ENCODE peak calls at places on chromosomes 7 and 10, in five cellular contexts. V is fibroblast of lung; P is stimulated activated CD8-positive, alpha-beta memory T cell treated with anti-CD3 and anti-CD28 coated beads, Interleukin-4, amount 100 ng/mL, for 24 hours; T is stimulated activated CD4-positive, alpha-beta T cell treated with anti-CD3 and anti-CD28 coated beads, Interleukin-15, amount 100 ng/mL, for 1 hour; W is iPS DF 6.9. C is an unnamed sample.

GRCh38 chr10:48907730-48908129 is 31.9 kb downstream of the LRRC18 start:
- DNase-seq in W (no peak), T (no peak), V (no peak), P (no peak), C (no peak)

GRCh38 chr10:15856328-15857000 is 3.8 kb downstream of the MINDY3 start:
- DNase-seq in W (no peak), V (no peak), P (no peak), T (no peak), C (no peak)

GRCh38 chr7:23938937-23939552 is 229.0 kb downstream of the STK31 start:
- DNase-seq in T (no peak), W (peak; percentile 35), V (peak; percentile 41), P (no peak), C (peak; percentile 30)

GRCh38 chr7:94898340-94898739 is 9.1 kb upstream of the PPP1R9A start:
- DNase-seq in T (no peak), W (no peak), P (no peak), V (no peak), C (no peak)

GRCh38 chr10:95550073-95550672 is 11.0 kb downstream of the SORBS1 start:
- DNase-seq in W (no peak), T (no peak), V (no peak), P (no peak), C (peak; percentile 53)

GRCh38 chr7:18430810-18431209 is 64.7 kb upstream of the HDAC9 start:
- DNase-seq in P (no peak), T (no peak), V (no peak), W (no peak), C (no peak)

GRCh38 chr7:42134276-42134871 is 102.6 kb downstream of the GLI3 start:
- DNase-seq in T (no peak), W (no peak), V (no peak), P (no peak), C (no peak)

GRCh38 chr7:12851142-12851541 is 163.7 kb downstream of the ARL4A start:
- DNase-seq in V (no peak), W (no peak), P (no peak), T (no peak), C (no peak)

GRCh38 chr10:61779950-61780659 is 117.4 kb downstream of the CABCOCO1 start:
- DNase-seq in V (peak; percentile 51), P (no peak), T (no peak), W (no peak), C (peak; percentile 90)

GRCh38 chr7:46191776-46192175 is 270.7 kb upstream of the IGFBP3 start:
- DNase-seq in W (no peak), T (no peak), V (no peak), P (no peak), C (peak; percentile 76)

GRCh38 chr10:76168437-76168836 is 737.0 kb downstream of the LRMDA start:
- DNase-seq in V (no peak), P (no peak), T (no peak), W (no peak), C (no peak)

GRCh38 chr7:95255691-95256090 is 68.6 kb downstream of the PON1 start:
- DNase-seq in V (no peak), W (no peak), T (no peak), P (no peak), C (no peak)

GRCh38 chr7:87336136-87336535 is 9.3 kb upstream of the CROT start:
- DNase-seq in P (no peak), W (no peak), T (no peak), V (no peak), C (no peak)

GRCh38 chr7:94146408-94146807 is 142.3 kb upstream of the BET1 start:
- DNase-seq in W (no peak), V (peak; percentile 86), T (no peak), P (no peak), C (peak; percentile 61)

GRCh38 chr10:44990965-44991364 is 9.8 kb upstream of the ZNF22 start:
- DNase-seq in T (no peak), W (no peak), V (no peak), P (no peak), C (no peak)

GRCh38 chr7:120054376-120055100 is 218.4 kb upstream of the KCND2 start:
- DNase-seq in V (no peak), W (no peak), P (no peak), T (no peak), C (no peak)

GRCh38 chr7:43405948-43406347 is 177.0 kb upstream of the STK17A start:
- DNase-seq in P (no peak), T (no peak), W (no peak), V (no peak), C (no peak)

GRCh38 chr10:132154440-132154839 is 32.3 kb upstream of the DPYSL4 start:
- DNase-seq in W (no peak), T (no peak), V (no peak), P (no peak), C (no peak)

GRCh38 chr7:14233026-14233897 is 243.8 kb upstream of the ETV1 start:
- DNase-seq in W (no peak), V (peak; percentile 9), T (no peak), P (no peak), C (peak; percentile 35)

GRCh38 chr10:89303161-89303560 is 1.3 kb downstream of the IFIT2 start:
- DNase-seq in T (no peak), V (no peak), W (no peak), P (no peak), C (no peak)

GRCh38 chr7:88015309-88015708 is 81.3 kb downstream of the ADAM22 start:
- DNase-seq in V (no peak), W (no peak), P (no peak), T (no peak), C (no peak)

GRCh38 chr7:121620953-121621606 is 225.0 kb upstream of the FAM3C start:
- DNase-seq in T (no peak), W (peak; percentile 22), P (no peak), V (no peak), C (no peak)

C was measured in astrocyte of the spinal cord.